ENCODE peak calls at places on chromosomes 12 and 14, in six cellular contexts. A is A549; P is effector memory CD8-positive, alpha-beta T cell; T is activated CD8-positive, alpha-beta memory T cell treated with anti-CD3 and anti-CD28 coated beads, Interleukin-2, amount 50 U/mL, for 48 hours; Q is CD8-positive, alpha-beta T cell; O is germinal center. M is an unnamed sample.

GRCh38 chr14:103519837-103520212 is 2.8 kb downstream of the CKB start:
- DNase-seq in T (no peak), P (no peak), A (no peak), Q (no peak), O (no peak), M (no peak)

GRCh38 chr14:102474934-102475333 is 34.6 kb downstream of the ANKRD9 start:
- DNase-seq in A (no peak), T (no peak), O (no peak), Q (no peak), P (no peak), M (no peak)

GRCh38 chr14:99129211-99129696 is 142.7 kb downstream of the BCL11B start:
- DNase-seq in O (no peak), P (no peak), A (no peak), Q (no peak), T (peak), M (no peak)

GRCh38 chr14:56686416-56686815 is 106.8 kb downstream of the TMEM260 start:
- DNase-seq in P (no peak), O (no peak), A (no peak), T (no peak), Q (no peak), M (no peak)

GRCh38 chr14:53953002-53953827 is 3.4 kb downstream of the BMP4 start:
- DNase-seq in T (no peak), O (peak), P (no peak), Q (no peak), A (peak), M (peak)

GRCh38 chr14:41749425-41749824 is 142.7 kb downstream of the LRFN5 start:
- DNase-seq in T (no peak), A (no peak), O (no peak), P (no peak), Q (no peak), M (no peak)

GRCh38 chr14:93329965-93330608 is 2.7 kb downstream of the BTBD7 start:
- DNase-seq in Q (no peak), P (no peak), O (no peak), A (no peak), T (no peak), M (peak)

GRCh38 chr12:108685469-108686247 is 45.7 kb downstream of the CORO1C start:
- DNase-seq in T (no peak), A (no peak), O (no peak), P (no peak), Q (no peak), M (no peak)

GRCh38 chr12:54173066-54173726 is 15.6 kb downstream of the SMUG1 start:
- DNase-seq in T (peak), Q (peak), P (peak), A (no peak), O (peak), M (no peak)

GRCh38 chr14:92605274-92605940 is 91.8 kb downstream of the RIN3 start:
- DNase-seq in P (no peak), Q (no peak), A (no peak), O (no peak), T (no peak), M (no peak)

GRCh38 chr14:91207008-91207407 is 37.5 kb downstream of the GPR68 start:
- DNase-seq in A (no peak), Q (no peak), T (no peak), P (no peak), O (no peak), M (no peak)

GRCh38 chr12:52041695-52042123 is 9.5 kb upstream of the NR4A1 start:
- DNase-seq in A (no peak), P (peak), T (peak), O (peak), Q (peak), M (peak)

GRCh38 chr14:31510222-31510621 is 22.4 kb upstream of the GPR33 start:
- DNase-seq in A (peak), T (no peak), O (peak), Q (no peak), P (no peak), M (peak)

GRCh38 chr12:55132816-55133215 is 6.6 kb downstream of the OR9K2 start:
- DNase-seq in P (no peak), A (no peak), T (no peak), Q (no peak), O (no peak), M (no peak)

GRCh38 chr14:34498684-34499412 is 36.8 kb upstream of the SPTSSA start:
- DNase-seq in O (no peak), A (peak), Q (no peak), T (no peak), P (no peak), M (no peak)

GRCh38 chr14:34246206-34246605 is 215.8 kb downstream of the SPTSSA start:
- DNase-seq in P (no peak), O (no peak), Q (no peak), T (no peak), A (no peak), M (no peak)

GRCh38 chr14:54354096-54354495 is 42.7 kb upstream of the CDKN3 start:
- DNase-seq in O (no peak), A (no peak), T (no peak), P (no peak), Q (no peak), M (no peak)

GRCh38 chr12:15806826-15807225 is 17.6 kb upstream of the EPS8 start:
- DNase-seq in T (no peak), O (no peak), P (no peak), A (no peak), Q (no peak), M (no peak)